ENCODE peak calls at places on chromosomes 2 and 18, in eight cellular contexts. One of them, this sample, is unnamed.

GRCh38 chr2:110816404-110817365 is 84.3 kb downstream of the ACOXL start:
- DNase-seq in KBM-7: no peak
- DNase-seq in HS-27A: no peak
- DNase-seq in adrenal gland: no peak
- DNase-seq in AG10803: no peak
- DNase-seq in Caki2: peak; percentile 30
- DNase-seq in fibroblast of pulmonary artery: no peak
- DNase-seq in activated CD8-positive, alpha-beta memory T cell treated with anti-CD3 and anti-CD28 coated beads, Interleukin-2, amount 10 ng/mL, durations not matched to agents 7 days and 5 days: no peak
- DNase-seq in this sample: no peak

GRCh38 chr2:227238242-227239237 is 74.1 kb downstream of the COL4A3 start:
- DNase-seq in activated CD8-positive, alpha-beta memory T cell treated with anti-CD3 and anti-CD28 coated beads, Interleukin-2, amount 10 ng/mL, durations not matched to agents 7 days and 5 days: peak; percentile 68
- DNase-seq in fibroblast of pulmonary artery: peak; percentile 78
- DNase-seq in KBM-7: peak; percentile 59
- DNase-seq in AG10803: peak; percentile 56
- DNase-seq in adrenal gland: peak; percentile 80
- DNase-seq in Caki2: peak; percentile 43
- DNase-seq in HS-27A: peak; percentile 12
- DNase-seq in this sample: peak; percentile 87

GRCh38 chr2:215870986-215871385 is 142.4 kb downstream of the MREG start:
- DNase-seq in KBM-7: no peak
- DNase-seq in activated CD8-positive, alpha-beta memory T cell treated with anti-CD3 and anti-CD28 coated beads, Interleukin-2, amount 10 ng/mL, durations not matched to agents 7 days and 5 days: no peak
- DNase-seq in AG10803: no peak
- DNase-seq in fibroblast of pulmonary artery: no peak
- DNase-seq in Caki2: no peak
- DNase-seq in HS-27A: no peak
- DNase-seq in adrenal gland: no peak
- DNase-seq in this sample: peak; percentile 21

GRCh38 chr2:209990838-209991237 is 11.6 kb upstream of the RPE start:
- DNase-seq in KBM-7: no peak
- DNase-seq in adrenal gland: no peak
- DNase-seq in AG10803: no peak
- DNase-seq in Caki2: no peak
- DNase-seq in fibroblast of pulmonary artery: no peak
- DNase-seq in activated CD8-positive, alpha-beta memory T cell treated with anti-CD3 and anti-CD28 coated beads, Interleukin-2, amount 10 ng/mL, durations not matched to agents 7 days and 5 days: no peak
- DNase-seq in HS-27A: no peak
- DNase-seq in this sample: no peak

GRCh38 chr2:65604246-65604645 is 171.8 kb upstream of the SPRED2 start:
- DNase-seq in HS-27A: no peak
- DNase-seq in KBM-7: no peak
- DNase-seq in activated CD8-positive, alpha-beta memory T cell treated with anti-CD3 and anti-CD28 coated beads, Interleukin-2, amount 10 ng/mL, durations not matched to agents 7 days and 5 days: no peak
- DNase-seq in adrenal gland: no peak
- DNase-seq in AG10803: peak; percentile 5
- DNase-seq in fibroblast of pulmonary artery: no peak
- DNase-seq in Caki2: no peak
- DNase-seq in this sample: peak; percentile 27

GRCh38 chr2:186690796-186691195 is 3.1 kb upstream of the FAM171B start:
- DNase-seq in HS-27A: no peak
- DNase-seq in AG10803: no peak
- DNase-seq in fibroblast of pulmonary artery: peak; percentile 19
- DNase-seq in adrenal gland: no peak
- DNase-seq in activated CD8-positive, alpha-beta memory T cell treated with anti-CD3 and anti-CD28 coated beads, Interleukin-2, amount 10 ng/mL, durations not matched to agents 7 days and 5 days: no peak
- DNase-seq in Caki2: no peak
- DNase-seq in KBM-7: no peak
- DNase-seq in this sample: no peak

GRCh38 chr2:222353998-222354397 is 55.2 kb upstream of the PAX3 start:
- DNase-seq in KBM-7: no peak
- DNase-seq in fibroblast of pulmonary artery: no peak
- DNase-seq in AG10803: no peak
- DNase-seq in Caki2: no peak
- DNase-seq in HS-27A: no peak
- DNase-seq in adrenal gland: peak; percentile 45
- DNase-seq in activated CD8-positive, alpha-beta memory T cell treated with anti-CD3 and anti-CD28 coated beads, Interleukin-2, amount 10 ng/mL, durations not matched to agents 7 days and 5 days: no peak
- DNase-seq in this sample: no peak

GRCh38 chr18:46407471-46408166 is 249.4 kb downstream of the LOXHD1 start:
- DNase-seq in Caki2: no peak
- DNase-seq in AG10803: peak; percentile 10
- DNase-seq in activated CD8-positive, alpha-beta memory T cell treated with anti-CD3 and anti-CD28 coated beads, Interleukin-2, amount 10 ng/mL, durations not matched to agents 7 days and 5 days: no peak
- DNase-seq in adrenal gland: peak; percentile 28
- DNase-seq in fibroblast of pulmonary artery: no peak
- DNase-seq in HS-27A: no peak
- DNase-seq in KBM-7: no peak
- DNase-seq in this sample: peak; percentile 85

GRCh38 chr2:164697688-164698290 is 76.5 kb upstream of the GRB14 start:
- DNase-seq in AG10803: peak; percentile 5
- DNase-seq in activated CD8-positive, alpha-beta memory T cell treated with anti-CD3 and anti-CD28 coated beads, Interleukin-2, amount 10 ng/mL, durations not matched to agents 7 days and 5 days: no peak
- DNase-seq in HS-27A: no peak
- DNase-seq in fibroblast of pulmonary artery: peak; percentile 22
- DNase-seq in adrenal gland: no peak
- DNase-seq in Caki2: peak; percentile 35
- DNase-seq in KBM-7: peak; percentile 4
- DNase-seq in this sample: peak; percentile 53

This sample was measured in adipocyte.